ENCODE peak calls at places on chromosomes 6 and 20, in ten cellular contexts. H, U, D, R, A, K, N, J, O and Y are unnamed samples.

GRCh38 chr6:36692220-36692619 is 5.4 kb upstream of the RAB44 start:
- DNase-seq in N (no peak), H (no peak), D (no peak), K (no peak), U (no peak), A (peak), R (no peak), J (no peak), O (no peak), Y (no peak)

GRCh38 chr6:28203201-28203600 is 21.9 kb upstream of the ZSCAN9 start:
- DNase-seq in R (no peak), U (no peak), O (no peak), J (peak), A (no peak), K (peak), H (no peak), N (no peak), D (no peak), Y (no peak)

GRCh38 chr6:147618927-147619326 is 110.4 kb downstream of the SAMD5 start:
- DNase-seq in J (no peak), O (no peak), N (no peak), K (no peak), A (no peak), R (no peak), H (no peak), D (peak), U (no peak), Y (no peak)

GRCh38 chr20:44746367-44747165 is 901 bp downstream of the KCNK15 start:
- DNase-seq in K (no peak), N (no peak), J (peak), D (no peak), U (no peak), H (no peak), O (no peak), A (no peak), R (no peak), Y (no peak)

GRCh38 chr6:98957440-98957839 is 9.7 kb upstream of the FBXL4 start:
- DNase-seq in D (peak), N (no peak), A (peak), H (peak), R (no peak), K (no peak), J (no peak), O (no peak), U (no peak), Y (no peak)

GRCh38 chr6:76708641-76709331 is 636.3 kb upstream of the IMPG1 start:
- DNase-seq in O (no peak), K (no peak), D (no peak), N (no peak), J (peak), A (no peak), U (no peak), R (no peak), H (no peak), Y (no peak)

GRCh38 chr6:84916704-84917103 is 152.3 kb upstream of the TBX18 start:
- DNase-seq in H (no peak), K (no peak), U (no peak), A (no peak), N (no peak), J (no peak), R (no peak), D (no peak), O (no peak), Y (no peak)

GRCh38 chr6:107819217-107819616 is 4.9 kb downstream of the SCML4 start:
- DNase-seq in O (no peak), R (no peak), A (no peak), U (no peak), J (no peak), K (no peak), N (no peak), D (no peak), H (no peak), Y (no peak)

GRCh38 chr20:31475032-31475431 is at the start of the genes DEFB124 and REM1:
- DNase-seq in J (peak), K (peak), A (no peak), R (no peak), D (no peak), O (peak), H (no peak), U (peak), N (no peak), Y (peak)

GRCh38 chr6:153218184-153218792 is 87.2 kb upstream of the RGS17 start:
- DNase-seq in K (no peak), J (no peak), U (no peak), R (no peak), N (no peak), H (no peak), D (no peak), A (no peak), O (no peak), Y (no peak)

GRCh38 chr6:163709693-163710092 is 295.2 kb downstream of the QKI start:
- DNase-seq in O (peak), A (no peak), N (no peak), H (no peak), U (no peak), D (no peak), K (no peak), J (no peak), R (no peak), Y (no peak)

GRCh38 chr20:32354592-32355416 is 3.3 kb upstream of the ASXL1 start:
- DNase-seq in O (no peak), N (no peak), K (no peak), R (peak), U (no peak), D (peak), A (no peak), J (no peak), H (peak), Y (no peak)

GRCh38 chr6:41589636-41590622 is 43.7 kb downstream of the FOXP4 start:
- DNase-seq in O (no peak), D (no peak), R (no peak), J (no peak), H (no peak), A (no peak), U (no peak), K (no peak), N (no peak), Y (no peak)

GRCh38 chr20:32358883-32359632 is 927 bp downstream of the ASXL1 start:
- DNase-seq in R (peak), H (peak), O (peak), K (peak), J (peak), U (peak), A (peak), N (peak), D (peak), Y (peak)

GRCh38 chr6:19070520-19070919 is 683.4 kb downstream of the RNF144B start:
- DNase-seq in R (no peak), O (no peak), D (peak), K (no peak), N (no peak), U (no peak), A (no peak), J (no peak), H (no peak), Y (peak)

GRCh38 chr6:113631616-113632015 is 225.5 kb upstream of the MARCKS start:
- DNase-seq in O (no peak), U (no peak), J (no peak), R (no peak), N (no peak), K (no peak), D (no peak), A (no peak), H (no peak), Y (no peak)

GRCh38 chr6:41846666-41847237 is 48.4 kb downstream of the USP49 start:
- DNase-seq in D (peak), O (no peak), H (peak), A (peak), U (peak), R (peak), K (peak), N (peak), J (peak), Y (no peak)

DNA sequence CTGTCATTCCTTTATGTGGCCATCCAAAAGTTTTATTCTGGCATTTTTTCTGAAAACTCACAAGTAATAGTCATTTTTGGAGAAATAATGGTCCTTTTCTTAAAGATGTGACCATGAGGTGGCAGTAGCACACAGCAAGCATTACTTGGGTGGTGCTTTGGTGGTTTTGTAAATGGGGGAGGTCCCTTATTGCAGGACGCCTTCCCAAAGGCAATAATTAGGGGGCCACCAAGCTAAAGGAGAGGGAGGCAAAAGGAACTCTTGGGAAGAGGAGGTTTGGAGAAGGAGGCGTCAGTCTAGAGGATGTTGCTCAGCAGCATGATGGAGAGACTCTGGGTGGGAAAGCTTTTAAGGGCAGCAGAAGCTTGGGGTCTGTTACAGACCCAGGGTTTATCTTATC is 422.6 kb upstream of the MMS22L start:
- DNase-seq in K (peak), O (no peak), U (no peak), D (no peak), A (no peak), R (peak), J (peak), N (no peak), H (peak), Y (no peak)
- TF ChIP-seq CTCF in K (peak), O (peak), U (no peak), D (peak), A (no peak), R (peak), J (peak), N (no peak), H (peak), Y (no peak)

GRCh38 chr20:24364464-24364863 is 105.0 kb upstream of the SYNDIG1 start:
- DNase-seq in H (no peak), O (no peak), K (no peak), J (no peak), N (no peak), U (no peak), D (no peak), R (no peak), A (no peak), Y (no peak)
- H3K27ac ChIP-seq in H (no peak), O (no peak), K (no peak), J (no peak), N (no peak), U (no peak), D (no peak), R (no peak), A (no peak), Y (no peak)

GRCh38 chr6:133240511-133241087 is 558 bp upstream of the EYA4 start:
- DNase-seq in O (peak), H (peak), R (peak), D (peak), N (no peak), A (no peak), J (peak), U (no peak), K (peak), Y (peak)
- H3K4me3 ChIP-seq in O (peak), H (peak), R (peak), D (peak), N (no peak), A (peak), J (peak), U (peak), K (peak), Y (peak)

GRCh38 chr6:43211960-43212359 is 17.3 kb downstream of the DNPH1 start:
- DNase-seq in R (no peak), K (no peak), O (no peak), H (no peak), N (no peak), U (no peak), A (no peak), D (no peak), J (no peak), Y (no peak)
- TF ChIP-seq CTCF in R (no peak), K (peak), O (no peak), H (no peak), N (no peak), U (no peak), A (no peak), D (peak), J (peak), Y (no peak)

GRCh38 chr6:142011156-142011555 is 121.6 kb upstream of the GJE1 start:
- DNase-seq in O (no peak), A (no peak), H (peak), U (no peak), K (no peak), J (no peak), R (no peak), D (no peak), N (no peak), Y (no peak)
- H3K27ac ChIP-seq in O (no peak), A (no peak), H (peak), U (no peak), K (no peak), J (no peak), R (no peak), D (no peak), N (no peak), Y (no peak)

DNA sequence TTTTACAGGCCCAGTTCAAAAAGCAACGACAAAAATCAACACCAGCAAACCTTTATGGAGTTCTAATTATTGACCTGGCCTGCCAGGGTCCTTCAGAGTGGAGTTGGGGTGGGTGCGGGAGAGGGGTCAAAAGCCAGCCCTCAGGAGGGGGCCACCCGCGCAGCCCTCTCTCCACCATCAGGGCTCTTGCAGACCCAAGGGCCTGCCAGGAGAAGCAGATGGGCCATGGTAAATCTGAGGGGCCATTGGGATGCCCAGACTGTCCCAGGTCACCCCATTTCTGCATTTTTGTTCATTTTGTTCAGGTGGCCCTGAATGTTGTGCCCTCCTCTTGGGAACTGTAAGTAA is 88.4 kb downstream of the DHX35 start:
- DNase-seq in A (no peak), O (no peak), N (no peak), J (no peak), K (no peak), R (no peak), U (no peak), H (no peak), D (no peak), Y (no peak)
- H3K4me3 ChIP-seq in A (no peak), O (peak), N (peak), J (peak), K (peak), R (peak), U (peak), H (peak), D (peak), Y (peak)